ENCODE peak calls at places on chromosomes 1 and 21, in six cellular contexts. One of them, this sample, is unnamed.

GRCh38 chr1:61082336-61083013 is at the start of gene NFIA:
- DNase-seq in lower leg skin: peak; percentile 66
- DNase-seq in stimulated activated CD4-positive, alpha-beta T cell treated with anti-CD3 and anti-CD28 coated beads, Interleukin-15, amount 100 ng/mL, for 24 hours: peak; percentile 45
- DNase-seq in occipital lobe: no peak
- DNase-seq in SHP77 treated with DMSO at 0.1 percent for 48 hours: peak; percentile 46
- DNase-seq in activated naive CD4-positive, alpha-beta T cell treated with anti-CD3 and anti-CD28 coated beads, Interleukin-2, amount 50 U/mL, for 16 hours: peak; percentile 34
- DNase-seq in this sample: no peak

GRCh38 chr1:225748479-225748878 is 29.1 kb upstream of the SRP9 start:
- DNase-seq in lower leg skin: no peak
- DNase-seq in stimulated activated CD4-positive, alpha-beta T cell treated with anti-CD3 and anti-CD28 coated beads, Interleukin-15, amount 100 ng/mL, for 24 hours: no peak
- DNase-seq in occipital lobe: no peak
- DNase-seq in SHP77 treated with DMSO at 0.1 percent for 48 hours: no peak
- DNase-seq in activated naive CD4-positive, alpha-beta T cell treated with anti-CD3 and anti-CD28 coated beads, Interleukin-2, amount 50 U/mL, for 16 hours: no peak
- DNase-seq in this sample: no peak

GRCh38 chr1:52947490-52947889 is 20.4 kb downstream of the SCP2 start:
- DNase-seq in lower leg skin: no peak
- DNase-seq in stimulated activated CD4-positive, alpha-beta T cell treated with anti-CD3 and anti-CD28 coated beads, Interleukin-15, amount 100 ng/mL, for 24 hours: no peak
- DNase-seq in occipital lobe: no peak
- DNase-seq in SHP77 treated with DMSO at 0.1 percent for 48 hours: no peak
- DNase-seq in activated naive CD4-positive, alpha-beta T cell treated with anti-CD3 and anti-CD28 coated beads, Interleukin-2, amount 50 U/mL, for 16 hours: no peak
- DNase-seq in this sample: no peak

GRCh38 chr1:39272027-39272790 is 67.7 kb downstream of the MACF1 start:
- DNase-seq in lower leg skin: no peak
- DNase-seq in stimulated activated CD4-positive, alpha-beta T cell treated with anti-CD3 and anti-CD28 coated beads, Interleukin-15, amount 100 ng/mL, for 24 hours: no peak
- DNase-seq in occipital lobe: no peak
- DNase-seq in SHP77 treated with DMSO at 0.1 percent for 48 hours: peak; percentile 86
- DNase-seq in activated naive CD4-positive, alpha-beta T cell treated with anti-CD3 and anti-CD28 coated beads, Interleukin-2, amount 50 U/mL, for 16 hours: no peak
- DNase-seq in this sample: no peak

GRCh38 chr1:33379631-33380354 is 51.1 kb downstream of the PHC2 start:
- DNase-seq in lower leg skin: no peak
- DNase-seq in stimulated activated CD4-positive, alpha-beta T cell treated with anti-CD3 and anti-CD28 coated beads, Interleukin-15, amount 100 ng/mL, for 24 hours: no peak
- DNase-seq in occipital lobe: no peak
- DNase-seq in SHP77 treated with DMSO at 0.1 percent for 48 hours: no peak
- DNase-seq in activated naive CD4-positive, alpha-beta T cell treated with anti-CD3 and anti-CD28 coated beads, Interleukin-2, amount 50 U/mL, for 16 hours: no peak
- DNase-seq in this sample: no peak

GRCh38 chr1:9181176-9181906 is 52.4 kb upstream of the GPR157 start:
- DNase-seq in lower leg skin: no peak
- DNase-seq in stimulated activated CD4-positive, alpha-beta T cell treated with anti-CD3 and anti-CD28 coated beads, Interleukin-15, amount 100 ng/mL, for 24 hours: peak; percentile 81
- DNase-seq in occipital lobe: no peak
- DNase-seq in SHP77 treated with DMSO at 0.1 percent for 48 hours: no peak
- DNase-seq in activated naive CD4-positive, alpha-beta T cell treated with anti-CD3 and anti-CD28 coated beads, Interleukin-2, amount 50 U/mL, for 16 hours: peak; percentile 74
- DNase-seq in this sample: no peak

GRCh38 chr1:20366766-20367602 is 76.3 kb downstream of the VWA5B1 start:
- DNase-seq in lower leg skin: no peak
- DNase-seq in stimulated activated CD4-positive, alpha-beta T cell treated with anti-CD3 and anti-CD28 coated beads, Interleukin-15, amount 100 ng/mL, for 24 hours: peak; percentile 46
- DNase-seq in occipital lobe: no peak
- DNase-seq in SHP77 treated with DMSO at 0.1 percent for 48 hours: no peak
- DNase-seq in activated naive CD4-positive, alpha-beta T cell treated with anti-CD3 and anti-CD28 coated beads, Interleukin-2, amount 50 U/mL, for 16 hours: no peak
- DNase-seq in this sample: peak; percentile 42

GRCh38 chr1:29708818-29709710 is 472.7 kb downstream of the PTPRU start:
- DNase-seq in lower leg skin: no peak
- DNase-seq in stimulated activated CD4-positive, alpha-beta T cell treated with anti-CD3 and anti-CD28 coated beads, Interleukin-15, amount 100 ng/mL, for 24 hours: no peak
- DNase-seq in occipital lobe: no peak
- DNase-seq in SHP77 treated with DMSO at 0.1 percent for 48 hours: peak; percentile 62
- DNase-seq in activated naive CD4-positive, alpha-beta T cell treated with anti-CD3 and anti-CD28 coated beads, Interleukin-2, amount 50 U/mL, for 16 hours: no peak
- DNase-seq in this sample: no peak

GRCh38 chr1:204405988-204406387 is 5.6 kb downstream of the PPP1R15B start:
- DNase-seq in lower leg skin: peak; percentile 7
- DNase-seq in stimulated activated CD4-positive, alpha-beta T cell treated with anti-CD3 and anti-CD28 coated beads, Interleukin-15, amount 100 ng/mL, for 24 hours: no peak
- DNase-seq in occipital lobe: no peak
- DNase-seq in SHP77 treated with DMSO at 0.1 percent for 48 hours: no peak
- DNase-seq in activated naive CD4-positive, alpha-beta T cell treated with anti-CD3 and anti-CD28 coated beads, Interleukin-2, amount 50 U/mL, for 16 hours: no peak
- DNase-seq in this sample: no peak

GRCh38 chr1:169475806-169476205 is 9.9 kb downstream of the SLC19A2 start:
- DNase-seq in lower leg skin: no peak
- DNase-seq in stimulated activated CD4-positive, alpha-beta T cell treated with anti-CD3 and anti-CD28 coated beads, Interleukin-15, amount 100 ng/mL, for 24 hours: no peak
- DNase-seq in occipital lobe: no peak
- DNase-seq in SHP77 treated with DMSO at 0.1 percent for 48 hours: no peak
- DNase-seq in activated naive CD4-positive, alpha-beta T cell treated with anti-CD3 and anti-CD28 coated beads, Interleukin-2, amount 50 U/mL, for 16 hours: no peak
- DNase-seq in this sample: no peak

GRCh38 chr1:81834921-81835698 is 34.4 kb downstream of the ADGRL2 start:
- DNase-seq in lower leg skin: no peak
- DNase-seq in stimulated activated CD4-positive, alpha-beta T cell treated with anti-CD3 and anti-CD28 coated beads, Interleukin-15, amount 100 ng/mL, for 24 hours: no peak
- DNase-seq in occipital lobe: no peak
- DNase-seq in SHP77 treated with DMSO at 0.1 percent for 48 hours: no peak
- DNase-seq in activated naive CD4-positive, alpha-beta T cell treated with anti-CD3 and anti-CD28 coated beads, Interleukin-2, amount 50 U/mL, for 16 hours: no peak
- DNase-seq in this sample: no peak

GRCh38 chr1:93177991-93178390 is 2.2 kb downstream of the TMED5 start:
- DNase-seq in lower leg skin: no peak
- DNase-seq in stimulated activated CD4-positive, alpha-beta T cell treated with anti-CD3 and anti-CD28 coated beads, Interleukin-15, amount 100 ng/mL, for 24 hours: no peak
- DNase-seq in occipital lobe: no peak
- DNase-seq in SHP77 treated with DMSO at 0.1 percent for 48 hours: no peak
- DNase-seq in activated naive CD4-positive, alpha-beta T cell treated with anti-CD3 and anti-CD28 coated beads, Interleukin-2, amount 50 U/mL, for 16 hours: no peak
- DNase-seq in this sample: no peak

GRCh38 chr1:231315887-231316286 is 21.8 kb downstream of the EXOC8 start:
- DNase-seq in lower leg skin: no peak
- DNase-seq in stimulated activated CD4-positive, alpha-beta T cell treated with anti-CD3 and anti-CD28 coated beads, Interleukin-15, amount 100 ng/mL, for 24 hours: peak; percentile 58
- DNase-seq in occipital lobe: no peak
- DNase-seq in SHP77 treated with DMSO at 0.1 percent for 48 hours: no peak
- DNase-seq in activated naive CD4-positive, alpha-beta T cell treated with anti-CD3 and anti-CD28 coated beads, Interleukin-2, amount 50 U/mL, for 16 hours: peak; percentile 41
- DNase-seq in this sample: no peak

GRCh38 chr1:65141918-65142317 is 6.1 kb upstream of the AK4 start:
- DNase-seq in lower leg skin: no peak
- DNase-seq in stimulated activated CD4-positive, alpha-beta T cell treated with anti-CD3 and anti-CD28 coated beads, Interleukin-15, amount 100 ng/mL, for 24 hours: no peak
- DNase-seq in occipital lobe: no peak
- DNase-seq in SHP77 treated with DMSO at 0.1 percent for 48 hours: no peak
- DNase-seq in activated naive CD4-positive, alpha-beta T cell treated with anti-CD3 and anti-CD28 coated beads, Interleukin-2, amount 50 U/mL, for 16 hours: no peak
- DNase-seq in this sample: no peak

GRCh38 chr21:39004776-39005605 is 178.3 kb downstream of the PSMG1 start:
- DNase-seq in lower leg skin: no peak
- DNase-seq in stimulated activated CD4-positive, alpha-beta T cell treated with anti-CD3 and anti-CD28 coated beads, Interleukin-15, amount 100 ng/mL, for 24 hours: no peak
- DNase-seq in occipital lobe: no peak
- DNase-seq in SHP77 treated with DMSO at 0.1 percent for 48 hours: peak; percentile 23
- DNase-seq in activated naive CD4-positive, alpha-beta T cell treated with anti-CD3 and anti-CD28 coated beads, Interleukin-2, amount 50 U/mL, for 16 hours: no peak
- DNase-seq in this sample: peak; percentile 40

GRCh38 chr1:4172659-4173599 is 272.9 kb upstream of the C1orf174 start:
- DNase-seq in lower leg skin: no peak
- DNase-seq in stimulated activated CD4-positive, alpha-beta T cell treated with anti-CD3 and anti-CD28 coated beads, Interleukin-15, amount 100 ng/mL, for 24 hours: peak; percentile 28
- DNase-seq in occipital lobe: no peak
- DNase-seq in SHP77 treated with DMSO at 0.1 percent for 48 hours: no peak
- DNase-seq in activated naive CD4-positive, alpha-beta T cell treated with anti-CD3 and anti-CD28 coated beads, Interleukin-2, amount 50 U/mL, for 16 hours: no peak
- DNase-seq in this sample: peak; percentile 17

GRCh38 chr1:206809504-206810084 is 37.3 kb upstream of the IL10 start:
- DNase-seq in lower leg skin: no peak
- DNase-seq in stimulated activated CD4-positive, alpha-beta T cell treated with anti-CD3 and anti-CD28 coated beads, Interleukin-15, amount 100 ng/mL, for 24 hours: peak; percentile 45
- DNase-seq in occipital lobe: no peak
- DNase-seq in SHP77 treated with DMSO at 0.1 percent for 48 hours: no peak
- DNase-seq in activated naive CD4-positive, alpha-beta T cell treated with anti-CD3 and anti-CD28 coated beads, Interleukin-2, amount 50 U/mL, for 16 hours: peak; percentile 43
- DNase-seq in this sample: no peak